ENCODE peak calls at places on chromosomes 12 and 14, in six cellular contexts. E, S, X, D, G and C are unnamed samples.

GRCh38 chr14:30240685-30241084 is 313.0 kb upstream of the PRKD1 start:
- DNase-seq in E (no peak), S (no peak), X (no peak), D (no peak), G (no peak), C (no peak)

GRCh38 chr14:34029921-34030334 is 79.1 kb upstream of the EGLN3 start:
- DNase-seq in E (peak), S (no peak), X (peak), D (peak), G (no peak), C (no peak)

GRCh38 chr14:63564318-63564717 is 21.1 kb upstream of the PPP2R5E start:
- DNase-seq in E (no peak), S (no peak), X (no peak), D (no peak), G (no peak), C (no peak)

GRCh38 chr12:94260017-94260416 is 111.6 kb downstream of the PLXNC1 start:
- DNase-seq in E (no peak), S (no peak), X (no peak), D (no peak), G (no peak), C (no peak)

GRCh38 chr12:118645219-118645618 is 268.9 kb downstream of the SUDS3 start:
- DNase-seq in E (peak), S (no peak), X (peak), D (peak), G (peak), C (no peak)

GRCh38 chr12:111448831-111449790 is 43.4 kb downstream of the SH2B3 start:
- DNase-seq in E (no peak), S (no peak), X (no peak), D (peak), G (no peak), C (peak)

GRCh38 chr14:72603639-72604038 is 290.3 kb downstream of the DPF3 start:
- DNase-seq in E (no peak), S (no peak), X (no peak), D (no peak), G (no peak), C (no peak)

GRCh38 chr14:104301731-104302460 is 163.5 kb downstream of the KIF26A start:
- DNase-seq in E (no peak), S (no peak), X (no peak), D (no peak), G (no peak), C (no peak)

GRCh38 chr12:94831081-94831747 is 172.3 kb downstream of the NDUFA12 start:
- DNase-seq in E (no peak), S (no peak), X (no peak), D (no peak), G (no peak), C (no peak)

GRCh38 chr12:64236549-64236948 is 14.5 kb upstream of the KICS2 start:
- DNase-seq in E (no peak), S (no peak), X (no peak), D (no peak), G (no peak), C (peak)

GRCh38 chr12:109156036-109156435 is 39.6 kb downstream of the ACACB start:
- DNase-seq in E (no peak), S (no peak), X (no peak), D (no peak), G (no peak), C (no peak)

GRCh38 chr12:109151457-109151856 is 35.1 kb downstream of the ACACB start:
- DNase-seq in E (no peak), S (no peak), X (no peak), D (no peak), G (no peak), C (no peak)

GRCh38 chr12:109154485-109155438 is 38.4 kb downstream of the ACACB start:
- DNase-seq in E (peak), S (peak), X (peak), D (peak), G (peak), C (peak)

GRCh38 chr12:109156586-109156985 is 40.2 kb downstream of the ACACB start:
- DNase-seq in E (no peak), S (no peak), X (no peak), D (no peak), G (no peak), C (no peak)

GRCh38 chr12:109153711-109154434 is 37.5 kb downstream of the ACACB start:
- DNase-seq in E (peak), S (peak), X (peak), D (no peak), G (peak), C (peak)
- TF ChIP-seq JUN in E (no peak), S (no peak), X (peak), D (no peak), G (no peak), C (no peak)

GRCh38 chr12:48119834-48120195 is 651 bp downstream of the PFKM start:
- DNase-seq in E (no peak), S (no peak), X (no peak), D (no peak), G (no peak), C (no peak)
- TF ChIP-seq JUN in E (no peak), S (no peak), X (no peak), D (no peak), G (no peak), C (no peak)

DNA sequence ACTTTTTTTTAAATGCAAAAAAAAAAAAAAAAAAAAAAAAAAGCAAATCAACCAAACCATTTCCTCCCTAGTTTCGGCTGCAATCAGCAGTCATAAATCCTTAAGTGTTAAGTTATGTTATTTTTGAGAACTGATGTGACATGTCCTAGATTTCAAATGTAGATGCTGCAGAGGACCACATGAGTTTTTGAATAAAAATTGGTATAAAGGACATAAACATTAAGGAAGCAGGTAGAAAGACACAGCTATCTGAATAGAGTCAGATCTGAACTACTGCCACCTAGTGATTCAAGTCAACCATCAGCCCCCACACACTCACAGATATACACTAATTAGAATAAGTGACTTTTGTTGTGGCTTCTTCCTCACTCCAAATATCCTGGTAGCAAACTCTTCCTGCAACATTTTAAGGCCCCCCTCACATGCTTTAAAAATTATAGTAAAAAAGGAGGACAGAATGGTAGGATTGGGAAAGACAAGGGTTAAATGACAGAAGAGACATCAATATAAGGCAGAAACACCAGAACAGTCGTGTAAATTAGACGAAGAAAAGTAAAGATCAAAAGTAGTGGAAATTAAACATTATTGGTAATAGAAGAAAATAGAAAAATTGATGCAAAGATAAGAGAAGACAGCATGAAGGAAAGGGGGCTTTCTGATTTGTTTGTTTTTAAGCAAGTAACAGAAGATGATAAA is 394.5 kb upstream of the ATP2B1 start:
- DNase-seq in E (no peak), S (peak), X (peak), D (no peak), G (peak), C (peak)
- TF ChIP-seq JUN in E (no peak), S (no peak), X (no peak), D (no peak), G (no peak), C (no peak)

DNA sequence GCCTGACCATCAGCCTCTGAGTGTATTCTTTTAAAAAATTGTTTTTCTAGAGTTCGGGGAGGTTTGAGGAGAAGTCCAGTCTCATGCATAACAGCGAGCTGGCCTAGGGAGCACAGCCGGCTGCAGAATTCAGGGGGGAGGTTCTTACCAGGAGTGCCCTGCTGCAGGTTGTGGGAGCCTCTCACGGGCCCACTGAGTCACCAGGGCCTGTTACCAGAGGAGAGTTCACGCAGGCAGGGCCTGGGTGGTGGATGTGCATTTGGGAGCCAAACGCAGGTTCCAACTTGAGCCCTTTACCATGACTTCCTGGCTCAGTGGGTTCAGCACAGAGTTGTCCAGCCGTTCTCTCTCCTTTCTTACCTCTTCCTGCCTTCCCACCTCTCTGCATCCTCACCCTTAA is 14.4 kb downstream of the CD9 start:
- DNase-seq in E (no peak), S (no peak), X (no peak), D (no peak), G (no peak), C (no peak)
- TF ChIP-seq JUN in E (no peak), S (no peak), X (no peak), D (no peak), G (no peak), C (no peak)

GRCh38 chr12:45605624-45606023 is 123.9 kb upstream of the ARID2 start:
- DNase-seq in E (no peak), S (no peak), X (no peak), D (no peak), G (no peak), C (no peak)

GRCh38 chr12:45599196-45599595 is 130.3 kb upstream of the ARID2 start:
- DNase-seq in E (no peak), S (no peak), X (no peak), D (no peak), G (no peak), C (no peak)

GRCh38 chr12:45601390-45601789 is 128.1 kb upstream of the ARID2 start:
- DNase-seq in E (no peak), S (no peak), X (no peak), D (no peak), G (no peak), C (no peak)

GRCh38 chr12:45598761-45599160 is 130.7 kb upstream of the ARID2 start:
- DNase-seq in E (no peak), S (no peak), X (no peak), D (no peak), G (no peak), C (no peak)

GRCh38 chr12:45601888-45602287 is 127.6 kb upstream of the ARID2 start:
- DNase-seq in E (no peak), S (no peak), X (no peak), D (no peak), G (no peak), C (no peak)
- TF ChIP-seq JUN in E (no peak), S (no peak), X (no peak), D (no peak), G (no peak), C (no peak)

DNA sequence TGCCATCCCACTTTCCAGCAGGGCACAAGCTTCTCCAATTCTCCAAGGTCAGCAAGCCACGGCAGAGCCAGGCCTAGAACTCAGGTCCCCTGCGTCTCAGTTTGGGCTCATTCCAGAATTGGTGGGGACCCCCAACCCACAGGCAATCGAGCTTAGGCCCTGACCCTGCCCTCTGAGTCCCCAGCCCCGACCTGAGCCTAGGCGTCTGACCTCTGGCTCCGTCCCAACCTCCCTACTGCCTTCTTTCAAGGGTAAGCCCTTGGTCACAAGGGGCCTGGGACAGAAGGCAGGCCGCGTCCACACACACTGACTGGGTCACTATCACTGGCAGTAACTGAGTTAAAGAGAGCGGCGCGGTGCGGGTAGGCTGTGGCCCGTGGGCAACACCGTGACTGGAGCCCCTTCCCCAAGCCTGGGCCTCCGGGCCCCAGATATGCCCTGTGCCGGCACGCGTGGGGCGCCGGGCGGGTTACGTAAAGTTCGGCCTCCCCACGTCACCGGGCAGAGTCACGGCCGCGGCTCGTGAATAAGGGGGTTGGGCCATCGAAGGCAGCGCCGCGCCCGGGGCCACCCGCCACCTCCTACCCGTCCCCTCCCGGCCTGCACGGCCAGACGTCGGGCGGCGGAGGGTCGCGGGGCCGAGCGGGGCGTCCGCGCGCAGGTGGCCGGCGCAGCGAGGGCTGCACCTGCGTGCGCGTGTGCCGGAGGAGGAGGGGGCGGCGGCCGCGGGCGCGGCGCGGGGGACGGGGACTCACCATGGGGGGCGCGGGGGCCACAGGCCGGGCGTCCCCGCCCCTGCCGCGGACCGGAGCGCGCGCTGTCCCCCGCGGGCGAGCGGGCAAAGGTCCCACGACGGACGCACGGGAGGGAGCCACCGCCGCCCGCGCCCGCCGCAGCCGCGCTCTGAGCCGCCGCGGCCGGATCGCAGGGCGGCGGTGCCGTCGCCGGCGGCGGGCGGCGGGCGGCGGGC is 517 bp downstream of the ANKRD9 start:
- DNase-seq in E (no peak), S (no peak), X (peak), D (no peak), G (no peak), C (peak)
- TF ChIP-seq JUN in E (peak), S (no peak), X (no peak), D (no peak), G (no peak), C (no peak)